ENCODE peak calls at places on chromosomes 11 and 22, in four cellular contexts. U is cardiac muscle cell; C is CD8-positive, alpha-beta T cell; W is Panc1. O is an unnamed sample. For H3K4me1, the result is how much of the 10 kb centered on the place peaks cover.

GRCh38 chr11:68819362-68819761 is 22.4 kb downstream of the CPT1A start:
- DNase-seq in C (no peak), U (no peak), W (no peak), O (no peak)

GRCh38 chr22:22578702-22579424 is 19.8 kb upstream of the PRAME start:
- DNase-seq in C (no peak), W (no peak), U (no peak), O (no peak)

GRCh38 chr11:14623036-14623435 is 20.6 kb upstream of the PDE3B start:
- DNase-seq in U (no peak), W (no peak), C (no peak), O (no peak)

GRCh38 chr11:78039919-78040671 is 17.0 kb upstream of the KCTD14 start:
- DNase-seq in W (no peak), C (no peak), U (peak), O (no peak)

GRCh38 chr11:115215694-115216615 is 288.3 kb downstream of the CADM1 start:
- DNase-seq in W (no peak), C (no peak), U (no peak), O (no peak)

GRCh38 chr11:108803781-108804180 is 138.9 kb downstream of the DDX10 start:
- DNase-seq in U (no peak), W (no peak), C (no peak), O (no peak)

GRCh38 chr11:29373725-29374124 is 643.1 kb downstream of the KCNA4 start:
- DNase-seq in W (no peak), C (no peak), U (no peak), O (no peak)

GRCh38 chr22:22916952-22917290 is 29.3 kb downstream of the IGLL5 start:
- DNase-seq in W (no peak), C (no peak), U (no peak), O (no peak)

GRCh38 chr22:30565341-30565740 is 9.1 kb downstream of the GAL3ST1 start:
- DNase-seq in W (no peak), C (no peak), U (no peak), O (no peak)

GRCh38 chr22:22800716-22801115 is 86.9 kb upstream of the IGLL5 start:
- DNase-seq in W (no peak), U (no peak), C (no peak), O (no peak)

GRCh38 chr22:31496735-31497146 is 405 bp downstream of the SFI1 start:
- DNase-seq in W (no peak), U (no peak), C (peak), O (no peak)

GRCh38 chr22:41267958-41268357 is 18.0 kb downstream of the RANGAP1 start:
- DNase-seq in C (no peak), U (no peak), W (no peak), O (no peak)

GRCh38 chr11:77039491-77040400 is 5.5 kb downstream of the B3GNT6 start:
- DNase-seq in U (peak), C (no peak), W (no peak), O (no peak)

GRCh38 chr11:116207349-116207748 is 565.4 kb downstream of the BUD13 start:
- DNase-seq in U (no peak), C (no peak), W (no peak), O (no peak)

GRCh38 chr11:117610045-117610444 is 187.0 kb downstream of the DSCAML1 start:
- DNase-seq in W (no peak), C (no peak), U (no peak), O (no peak)

GRCh38 chr22:23565288-23565941 is 14.7 kb downstream of the IGLL1 start:
- DNase-seq in W (no peak), U (peak), C (no peak), O (no peak)

GRCh38 chr22:48802576-48802975 is 1025.1 kb downstream of the BRD1 start:
- DNase-seq in U (no peak), W (no peak), C (no peak), O (no peak)

GRCh38 chr11:6635082-6635932 is 16.1 kb upstream of the TPP1 start:
- DNase-seq in W (no peak), U (no peak), C (no peak), O (no peak)

GRCh38 chr11:57440744-57441414 is 14.0 kb upstream of the SLC43A3 start:
- DNase-seq in C (no peak), W (no peak), U (no peak), O (no peak)

DNA sequence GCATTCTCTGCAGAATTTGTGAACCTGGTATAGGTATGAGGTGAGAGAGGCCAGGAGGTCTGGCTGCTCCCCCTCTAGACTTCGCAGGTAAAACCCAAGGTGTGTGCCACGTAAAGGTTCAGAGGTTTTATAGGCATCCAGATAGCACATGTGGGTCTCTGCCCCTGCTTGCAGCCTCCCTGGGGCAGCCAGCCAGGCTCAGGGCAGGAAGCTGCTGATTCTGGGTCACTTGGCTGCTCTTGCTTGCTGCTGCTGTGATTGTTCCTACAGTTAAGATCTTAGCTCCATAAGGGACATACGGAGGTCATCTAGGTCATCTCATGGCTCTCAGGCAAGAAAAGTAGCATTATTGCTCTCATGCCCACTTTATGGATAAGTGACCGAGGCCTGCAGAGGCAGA is 30.2 kb downstream of the ZBTB16 start:
- DNase-seq in U (no peak), W (no peak), C (no peak), O (no peak)
- H3K4me1 ChIP-seq in U (under half), W (under half), C (under half), O (under half)

GRCh38 chr11:12195773-12196172 is 85.4 kb downstream of the MICAL2 start:
- DNase-seq in U (no peak), C (peak), W (no peak), O (no peak)
- H3K27ac ChIP-seq in U (peak), C (peak), W (peak), O (no peak)

DNA sequence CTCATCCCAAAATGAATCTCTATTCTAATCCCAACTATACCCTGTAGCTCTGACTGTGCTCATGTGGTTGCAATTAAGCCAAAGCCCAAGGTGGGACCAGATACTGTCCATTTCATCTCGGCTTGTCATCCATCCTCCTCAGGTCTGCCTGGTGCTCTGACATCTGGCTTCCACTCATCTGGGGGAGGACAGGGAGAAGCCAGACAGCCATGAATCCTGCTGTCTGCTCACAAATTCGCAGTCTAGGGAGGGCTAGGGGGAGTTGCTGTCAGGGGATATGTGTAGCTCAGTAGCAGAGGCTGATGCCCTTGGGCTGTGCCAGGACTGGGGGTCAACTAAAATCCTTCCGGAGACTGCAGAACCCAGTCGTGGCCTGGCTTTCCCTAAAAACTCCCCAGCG is 167.1 kb downstream of the ETS1 start:
- DNase-seq in C (no peak), U (no peak), W (no peak), O (no peak)
- H3K4me1 ChIP-seq in C (half or more), U (half or more), W (under half), O (under half)

GRCh38 chr11:1013628-1013935 is 22.9 kb downstream of the MUC6 start:
- DNase-seq in C (no peak), W (no peak), U (no peak), O (no peak)
- H3K27ac ChIP-seq in C (no peak), W (no peak), U (no peak), O (no peak)

GRCh38 chr11:18367431-18367830 is 26.9 kb upstream of the LDHA start:
- DNase-seq in C (no peak), W (no peak), U (no peak), O (no peak)

GRCh38 chr11:18368236-18368635 is 26.1 kb upstream of the LDHA start:
- DNase-seq in C (no peak), W (no peak), U (no peak), O (no peak)

GRCh38 chr11:18364495-18365047 is 29.8 kb upstream of the LDHA start:
- DNase-seq in C (no peak), W (no peak), U (no peak), O (no peak)

GRCh38 chr11:18365736-18366135 is 28.6 kb upstream of the LDHA start:
- DNase-seq in W (no peak), U (no peak), C (no peak), O (no peak)

GRCh38 chr11:18366286-18366685 is 28.1 kb upstream of the LDHA start:
- DNase-seq in W (no peak), U (no peak), C (no peak), O (no peak)
- H3K4me1 ChIP-seq in W (under half), U (under half), C (under half), O (under half)

O was measured in iPS DF 6.9.